ENCODE peak calls at places on chromosomes 11 and 22, in nine cellular contexts. One of them, this sample, is unnamed.

GRCh38 chr11:48880021-48880441 is 103.7 kb downstream of the TRIM51G start:
- DNase-seq in hypothalamus: no peak
- DNase-seq in NCI-H1417: no peak
- DNase-seq in H9: peak
- DNase-seq in BJ: no peak
- DNase-seq in germinal center: no peak
- DNase-seq in T-helper 2 cell: no peak
- DNase-seq in lower lobe of right lung: peak
- DNase-seq in activated gamma-delta T cell treated with anti-CD3 and anti-CD28 coated beads, Interleukin-2, amount 50 U/mL, for 16 hours: no peak
- DNase-seq in this sample: no peak

GRCh38 chr22:30701872-30702271 is 7.2 kb downstream of the OSBP2 start:
- DNase-seq in hypothalamus: no peak
- DNase-seq in NCI-H1417: no peak
- DNase-seq in H9: no peak
- DNase-seq in BJ: no peak
- DNase-seq in germinal center: no peak
- DNase-seq in T-helper 2 cell: no peak
- DNase-seq in lower lobe of right lung: no peak
- DNase-seq in activated gamma-delta T cell treated with anti-CD3 and anti-CD28 coated beads, Interleukin-2, amount 50 U/mL, for 16 hours: no peak
- DNase-seq in this sample: peak

GRCh38 chr11:12674571-12674935 is 332 bp downstream of the TEAD1 start:
- DNase-seq in hypothalamus: no peak
- DNase-seq in NCI-H1417: no peak
- DNase-seq in H9: no peak
- DNase-seq in BJ: no peak
- DNase-seq in germinal center: peak
- DNase-seq in T-helper 2 cell: no peak
- DNase-seq in lower lobe of right lung: no peak
- DNase-seq in activated gamma-delta T cell treated with anti-CD3 and anti-CD28 coated beads, Interleukin-2, amount 50 U/mL, for 16 hours: no peak
- DNase-seq in this sample: peak

GRCh38 chr11:8809605-8810272 is 101.2 kb upstream of the AKIP1 start:
- DNase-seq in hypothalamus: no peak
- DNase-seq in NCI-H1417: peak
- DNase-seq in H9: no peak
- DNase-seq in BJ: no peak
- DNase-seq in germinal center: no peak
- DNase-seq in T-helper 2 cell: no peak
- DNase-seq in lower lobe of right lung: no peak
- DNase-seq in activated gamma-delta T cell treated with anti-CD3 and anti-CD28 coated beads, Interleukin-2, amount 50 U/mL, for 16 hours: no peak
- DNase-seq in this sample: no peak

GRCh38 chr11:128686745-128687177 is 7.1 kb upstream of the FLI1 start:
- DNase-seq in hypothalamus: no peak
- DNase-seq in NCI-H1417: peak
- DNase-seq in H9: peak
- DNase-seq in BJ: no peak
- DNase-seq in germinal center: peak
- DNase-seq in T-helper 2 cell: peak
- DNase-seq in lower lobe of right lung: peak
- DNase-seq in activated gamma-delta T cell treated with anti-CD3 and anti-CD28 coated beads, Interleukin-2, amount 50 U/mL, for 16 hours: peak
- DNase-seq in this sample: peak

GRCh38 chr22:22093743-22094142 is 111.2 kb upstream of the TOP3B start:
- DNase-seq in hypothalamus: no peak
- DNase-seq in NCI-H1417: no peak
- DNase-seq in H9: no peak
- DNase-seq in BJ: no peak
- DNase-seq in germinal center: no peak
- DNase-seq in T-helper 2 cell: no peak
- DNase-seq in lower lobe of right lung: no peak
- DNase-seq in activated gamma-delta T cell treated with anti-CD3 and anti-CD28 coated beads, Interleukin-2, amount 50 U/mL, for 16 hours: no peak
- DNase-seq in this sample: no peak

GRCh38 chr11:73578786-73579185 is 19.1 kb downstream of the FAM168A start:
- DNase-seq in hypothalamus: no peak
- DNase-seq in NCI-H1417: no peak
- DNase-seq in H9: no peak
- DNase-seq in BJ: no peak
- DNase-seq in germinal center: no peak
- DNase-seq in T-helper 2 cell: no peak
- DNase-seq in lower lobe of right lung: no peak
- DNase-seq in activated gamma-delta T cell treated with anti-CD3 and anti-CD28 coated beads, Interleukin-2, amount 50 U/mL, for 16 hours: no peak
- DNase-seq in this sample: no peak

GRCh38 chr11:118343981-118344521 is at the start of gene CD3G:
- DNase-seq in hypothalamus: no peak
- DNase-seq in NCI-H1417: no peak
- DNase-seq in H9: no peak
- DNase-seq in BJ: no peak
- DNase-seq in germinal center: no peak
- DNase-seq in T-helper 2 cell: peak
- DNase-seq in lower lobe of right lung: no peak
- DNase-seq in activated gamma-delta T cell treated with anti-CD3 and anti-CD28 coated beads, Interleukin-2, amount 50 U/mL, for 16 hours: peak
- DNase-seq in this sample: peak

GRCh38 chr11:126892781-126893180 is 107.8 kb downstream of the KIRREL3 start:
- DNase-seq in hypothalamus: no peak
- DNase-seq in NCI-H1417: no peak
- DNase-seq in H9: no peak
- DNase-seq in BJ: no peak
- DNase-seq in germinal center: no peak
- DNase-seq in T-helper 2 cell: no peak
- DNase-seq in lower lobe of right lung: no peak
- DNase-seq in activated gamma-delta T cell treated with anti-CD3 and anti-CD28 coated beads, Interleukin-2, amount 50 U/mL, for 16 hours: no peak
- DNase-seq in this sample: no peak

GRCh38 chr11:133531971-133532651 is at the start of gene OPCML:
- DNase-seq in hypothalamus: no peak
- DNase-seq in NCI-H1417: no peak
- DNase-seq in H9: peak
- DNase-seq in BJ: no peak
- DNase-seq in germinal center: no peak
- DNase-seq in T-helper 2 cell: no peak
- DNase-seq in lower lobe of right lung: no peak
- DNase-seq in activated gamma-delta T cell treated with anti-CD3 and anti-CD28 coated beads, Interleukin-2, amount 50 U/mL, for 16 hours: no peak
- DNase-seq in this sample: no peak

GRCh38 chr22:23583153-23583552 is 3.1 kb upstream of the IGLL1 start:
- DNase-seq in hypothalamus: no peak
- DNase-seq in NCI-H1417: no peak
- DNase-seq in H9: no peak
- DNase-seq in BJ: no peak
- DNase-seq in germinal center: no peak
- DNase-seq in T-helper 2 cell: no peak
- DNase-seq in lower lobe of right lung: no peak
- DNase-seq in activated gamma-delta T cell treated with anti-CD3 and anti-CD28 coated beads, Interleukin-2, amount 50 U/mL, for 16 hours: no peak
- DNase-seq in this sample: no peak

GRCh38 chr11:898540-899190 is 11.9 kb downstream of the CHID1 start:
- DNase-seq in hypothalamus: no peak
- DNase-seq in NCI-H1417: no peak
- DNase-seq in H9: no peak
- DNase-seq in BJ: no peak
- DNase-seq in germinal center: no peak
- DNase-seq in T-helper 2 cell: no peak
- DNase-seq in lower lobe of right lung: no peak
- DNase-seq in activated gamma-delta T cell treated with anti-CD3 and anti-CD28 coated beads, Interleukin-2, amount 50 U/mL, for 16 hours: no peak
- DNase-seq in this sample: no peak

GRCh38 chr11:66868726-66869291 is 11.9 kb downstream of the LRFN4 start:
- DNase-seq in hypothalamus: no peak
- DNase-seq in NCI-H1417: no peak
- DNase-seq in H9: peak
- DNase-seq in BJ: no peak
- DNase-seq in germinal center: peak
- DNase-seq in T-helper 2 cell: peak
- DNase-seq in lower lobe of right lung: peak
- DNase-seq in activated gamma-delta T cell treated with anti-CD3 and anti-CD28 coated beads, Interleukin-2, amount 50 U/mL, for 16 hours: peak
- DNase-seq in this sample: peak

GRCh38 chr22:17508110-17508509 is 55.2 kb upstream of the SLC25A18 start:
- DNase-seq in hypothalamus: no peak
- DNase-seq in NCI-H1417: no peak
- DNase-seq in H9: no peak
- DNase-seq in BJ: no peak
- DNase-seq in germinal center: no peak
- DNase-seq in T-helper 2 cell: no peak
- DNase-seq in lower lobe of right lung: no peak
- DNase-seq in activated gamma-delta T cell treated with anti-CD3 and anti-CD28 coated beads, Interleukin-2, amount 50 U/mL, for 16 hours: no peak
- DNase-seq in this sample: no peak

GRCh38 chr11:64728757-64729365 is 5.9 kb upstream of the NRXN2 start:
- DNase-seq in hypothalamus: no peak
- DNase-seq in NCI-H1417: no peak
- DNase-seq in H9: peak
- DNase-seq in BJ: no peak
- DNase-seq in germinal center: no peak
- DNase-seq in T-helper 2 cell: no peak
- DNase-seq in lower lobe of right lung: no peak
- DNase-seq in activated gamma-delta T cell treated with anti-CD3 and anti-CD28 coated beads, Interleukin-2, amount 50 U/mL, for 16 hours: no peak
- DNase-seq in this sample: no peak

GRCh38 chr11:3723014-3723708 is 52.0 kb upstream of the CHRNA10 start:
- DNase-seq in hypothalamus: no peak
- DNase-seq in NCI-H1417: no peak
- DNase-seq in H9: no peak
- DNase-seq in BJ: peak
- DNase-seq in germinal center: no peak
- DNase-seq in T-helper 2 cell: no peak
- DNase-seq in lower lobe of right lung: no peak
- DNase-seq in activated gamma-delta T cell treated with anti-CD3 and anti-CD28 coated beads, Interleukin-2, amount 50 U/mL, for 16 hours: no peak
- DNase-seq in this sample: no peak

GRCh38 chr11:73810637-73811036 is 23.0 kb downstream of the MRPL48 start:
- DNase-seq in hypothalamus: no peak
- DNase-seq in NCI-H1417: no peak
- DNase-seq in H9: no peak
- DNase-seq in BJ: no peak
- DNase-seq in germinal center: no peak
- DNase-seq in T-helper 2 cell: no peak
- DNase-seq in lower lobe of right lung: no peak
- DNase-seq in activated gamma-delta T cell treated with anti-CD3 and anti-CD28 coated beads, Interleukin-2, amount 50 U/mL, for 16 hours: no peak
- DNase-seq in this sample: no peak

GRCh38 chr11:11993814-11994213 is 14.6 kb downstream of the DKK3 start:
- DNase-seq in hypothalamus: no peak
- DNase-seq in NCI-H1417: no peak
- DNase-seq in H9: peak
- DNase-seq in BJ: no peak
- DNase-seq in germinal center: no peak
- DNase-seq in T-helper 2 cell: no peak
- DNase-seq in lower lobe of right lung: no peak
- DNase-seq in activated gamma-delta T cell treated with anti-CD3 and anti-CD28 coated beads, Interleukin-2, amount 50 U/mL, for 16 hours: no peak
- DNase-seq in this sample: no peak

This sample was measured in activated effector memory CD4-positive, alpha-beta T cell treated with anti-CD3 and anti-CD28 coated beads, Interleukin-2, amount 50 U/mL, for 16 hours.